ENCODE peak calls at places on chromosomes 2 and 18, in six cellular contexts. One of them, this sample, is unnamed.

GRCh38 chr18:35032113-35032512 is 9.1 kb upstream of the MAPRE2 start:
- DNase-seq in NCI-H146: no peak
- DNase-seq in CD8-positive, alpha-beta memory T cell: no peak
- DNase-seq in HFFc6: no peak
- DNase-seq in heart left ventricle: no peak
- DNase-seq in HTR-8/SVneo: no peak
- DNase-seq in this sample: no peak

GRCh38 chr18:77057043-77057442 is 75.5 kb downstream of the MBP start:
- DNase-seq in NCI-H146: no peak
- DNase-seq in CD8-positive, alpha-beta memory T cell: no peak
- DNase-seq in HFFc6: no peak
- DNase-seq in heart left ventricle: peak
- DNase-seq in HTR-8/SVneo: no peak
- DNase-seq in this sample: no peak

GRCh38 chr18:24014986-24015896 is 687 bp downstream of the TTC39C start:
- DNase-seq in NCI-H146: peak
- DNase-seq in CD8-positive, alpha-beta memory T cell: peak
- DNase-seq in HFFc6: peak
- DNase-seq in heart left ventricle: peak
- DNase-seq in HTR-8/SVneo: no peak
- DNase-seq in this sample: no peak

GRCh38 chr2:133952420-133952819 is 301.5 kb upstream of the MGAT5 start:
- DNase-seq in NCI-H146: no peak
- DNase-seq in CD8-positive, alpha-beta memory T cell: no peak
- DNase-seq in HFFc6: no peak
- DNase-seq in heart left ventricle: no peak
- DNase-seq in HTR-8/SVneo: no peak
- DNase-seq in this sample: no peak

GRCh38 chr2:239550336-239550735 is 149.5 kb upstream of the HDAC4 start:
- DNase-seq in NCI-H146: no peak
- DNase-seq in CD8-positive, alpha-beta memory T cell: peak
- DNase-seq in HFFc6: peak
- DNase-seq in heart left ventricle: no peak
- DNase-seq in HTR-8/SVneo: no peak
- DNase-seq in this sample: no peak

GRCh38 chr2:104140361-104140760 is 713.6 kb upstream of the POU3F3 start:
- DNase-seq in NCI-H146: no peak
- DNase-seq in CD8-positive, alpha-beta memory T cell: no peak
- DNase-seq in HFFc6: no peak
- DNase-seq in heart left ventricle: no peak
- DNase-seq in HTR-8/SVneo: no peak
- DNase-seq in this sample: no peak

GRCh38 chr2:60555794-60556161 is 2.3 kb upstream of the BCL11A start:
- DNase-seq in NCI-H146: no peak
- DNase-seq in CD8-positive, alpha-beta memory T cell: no peak
- DNase-seq in HFFc6: no peak
- DNase-seq in heart left ventricle: no peak
- DNase-seq in HTR-8/SVneo: no peak
- DNase-seq in this sample: no peak

GRCh38 chr2:110639972-110640371 is 37.9 kb downstream of the BUB1 start:
- DNase-seq in NCI-H146: no peak
- DNase-seq in CD8-positive, alpha-beta memory T cell: no peak
- DNase-seq in HFFc6: no peak
- DNase-seq in heart left ventricle: peak
- DNase-seq in HTR-8/SVneo: no peak
- DNase-seq in this sample: no peak

This sample was measured in Panc1.